ENCODE peak calls at places on chromosomes 1 and 21, in eight cellular contexts. M is right cardiac atrium, U is body of pancreas, Q is kidney, I is heart left ventricle, L is psoas muscle, H is small intestine, E is esophagus squamous epithelium. S is an unnamed sample.
A peak's percentile ranks its signal among the peaks of the same experiment; 100 is the strongest.

GRCh38 chr1:58932820-58933598 is 149.2 kb upstream of the JUN start:
- DNase-seq in U (peak; percentile 75), H (peak; percentile 98), I (no peak), L (no peak), E (no peak), M (no peak), Q (peak; percentile 93), S (no peak)

GRCh38 chr1:114315601-114316000 is 161.9 kb upstream of the SYT6 start:
- DNase-seq in E (no peak), Q (no peak), L (no peak), M (no peak), U (no peak), I (no peak), H (no peak), S (no peak)

GRCh38 chr1:170711682-170712081 is 47.8 kb downstream of the PRRX1 start:
- DNase-seq in M (no peak), L (no peak), U (no peak), Q (no peak), H (no peak), I (no peak), E (no peak), S (no peak)

GRCh38 chr1:111736548-111737215 is 2.5 kb downstream of the INKA2 start:
- DNase-seq in I (peak; percentile 91), L (peak; percentile 74), Q (peak; percentile 81), M (peak; percentile 91), U (no peak), E (no peak), H (no peak), S (no peak)

GRCh38 chr1:62841587-62842169 is 57.7 kb downstream of the ATG4C start:
- DNase-seq in E (no peak), U (no peak), L (no peak), Q (no peak), I (no peak), H (peak; percentile 69), M (no peak), S (no peak)

GRCh38 chr1:27102134-27102706 is 52.7 kb downstream of the SLC9A1 start:
- DNase-seq in L (no peak), U (no peak), I (peak; percentile 30), M (no peak), Q (peak; percentile 77), H (no peak), E (no peak), S (no peak)

GRCh38 chr1:64675718-64676345 is 69.0 kb upstream of the RAVER2 start:
- DNase-seq in H (peak; percentile 32), E (no peak), M (no peak), U (no peak), Q (no peak), L (no peak), I (no peak), S (no peak)

GRCh38 chr1:236659792-236660587 is 26.3 kb upstream of the ACTN2 start:
- DNase-seq in H (no peak), L (no peak), M (no peak), U (no peak), Q (no peak), E (no peak), I (no peak), S (no peak)

GRCh38 chr1:246198141-246198820 is 308.8 kb downstream of the SMYD3 start:
- DNase-seq in L (no peak), H (no peak), Q (no peak), E (no peak), M (no peak), I (no peak), U (no peak), S (no peak)

GRCh38 chr1:50719126-50719525 is 240.9 kb downstream of the FAF1 start:
- DNase-seq in L (no peak), H (no peak), E (no peak), Q (no peak), M (no peak), I (no peak), U (no peak), S (no peak)

GRCh38 chr1:41662656-41663437 is 178.4 kb upstream of the EDN2 start:
- DNase-seq in U (peak; percentile 36), I (peak; percentile 77), E (no peak), Q (peak; percentile 90), M (peak; percentile 79), L (peak; percentile 78), H (no peak), S (peak; percentile 52)

GRCh38 chr1:6348511-6349191 is 44.9 kb downstream of the ACOT7 start:
- DNase-seq in E (no peak), U (no peak), L (peak; percentile 60), M (no peak), Q (no peak), I (peak; percentile 60), H (peak; percentile 48), S (peak; percentile 36)

GRCh38 chr1:193846411-193846810 is 660.0 kb upstream of the B3GALT2 start:
- DNase-seq in H (no peak), L (no peak), Q (no peak), M (no peak), E (no peak), U (no peak), I (no peak), S (no peak)
- H3K9me3 ChIP-seq in H (no peaks in the 10 kb centered on the region), L (no peaks in the 10 kb centered on the region), Q (no peaks in the 10 kb centered on the region), M (no peaks in the 10 kb centered on the region), E (no peaks in the 10 kb centered on the region), U (no peaks in the 10 kb centered on the region), I (no peaks in the 10 kb centered on the region), S (no peaks in the 10 kb centered on the region)

GRCh38 chr21:28602581-28602980 is 390.1 kb downstream of the LTN1 start:
- DNase-seq in E (no peak), H (no peak), L (no peak), M (no peak), Q (no peak), U (no peak), I (no peak), S (no peak)

GRCh38 chr21:28601708-28602107 is 391.0 kb downstream of the LTN1 start:
- DNase-seq in L (no peak), H (no peak), I (no peak), Q (no peak), E (no peak), M (no peak), U (no peak), S (no peak)

GRCh38 chr21:28592205-28592845 is 400.4 kb downstream of the LTN1 start:
- DNase-seq in M (no peak), H (no peak), Q (no peak), E (no peak), U (no peak), I (no peak), L (no peak), S (no peak)

DNA sequence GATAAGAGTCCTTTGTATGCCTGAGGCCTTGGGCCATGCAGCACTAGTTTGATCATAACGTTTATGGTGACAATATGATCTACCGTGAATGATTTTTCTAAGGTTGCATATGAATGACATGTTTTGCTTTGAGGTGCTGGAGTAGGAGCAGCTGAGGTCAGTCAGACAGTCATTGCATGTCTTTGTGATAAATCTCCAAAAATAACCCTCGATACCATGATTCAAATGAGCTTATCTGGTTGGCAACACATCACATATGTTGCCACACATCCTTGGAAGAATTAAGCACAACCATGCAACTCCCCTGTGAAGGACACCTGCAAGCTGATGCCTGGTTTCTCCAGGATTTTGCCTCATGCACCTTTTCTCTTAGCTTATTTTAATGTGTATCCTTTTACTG is 394.5 kb downstream of the LTN1 start:
- DNase-seq in H (no peak), E (no peak), U (no peak), L (no peak), I (no peak), Q (no peak), M (no peak), S (no peak)
- H3K9me3 ChIP-seq in H (no peaks in the 10 kb centered on the region), E (peaks cover 10% of the 10 kb centered on the region), U (no peaks in the 10 kb centered on the region), L (peaks cover 6% of the 10 kb centered on the region), I (peaks cover 7% of the 10 kb centered on the region), Q (no peaks in the 10 kb centered on the region), M (no peaks in the 10 kb centered on the region), S (no peaks in the 10 kb centered on the region)

DNA sequence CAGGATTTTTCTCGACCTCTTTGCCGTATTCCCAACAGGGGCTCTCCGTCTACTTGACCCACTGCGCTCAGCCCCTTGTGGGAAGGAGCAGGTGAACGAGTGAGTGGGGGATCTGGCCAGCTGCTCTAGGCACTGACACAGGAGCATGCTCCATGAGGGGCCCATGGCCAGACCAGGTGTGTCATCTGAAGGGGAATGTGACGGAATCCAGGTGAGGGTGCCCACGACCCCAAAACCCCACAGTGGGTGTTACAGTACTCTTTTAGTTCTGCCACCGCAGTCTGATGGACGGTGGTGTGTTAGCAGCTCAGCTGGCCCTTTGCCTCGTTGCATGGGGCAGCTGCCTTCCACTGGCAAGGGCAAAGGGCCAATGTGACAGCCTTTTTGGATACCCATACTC is 601.4 kb upstream of the NCAM2 start:
- DNase-seq in Q (peak; percentile 37), L (no peak), M (no peak), I (no peak), E (no peak), H (no peak), U (no peak), S (no peak)
- H3K9me3 ChIP-seq in Q (no peaks in the 10 kb centered on the region), L (no peaks in the 10 kb centered on the region), M (no peaks in the 10 kb centered on the region), I (no peaks in the 10 kb centered on the region), E (no peaks in the 10 kb centered on the region), H (peaks cover 2% of the 10 kb centered on the region), U (no peaks in the 10 kb centered on the region), S (no peaks in the 10 kb centered on the region)

DNA sequence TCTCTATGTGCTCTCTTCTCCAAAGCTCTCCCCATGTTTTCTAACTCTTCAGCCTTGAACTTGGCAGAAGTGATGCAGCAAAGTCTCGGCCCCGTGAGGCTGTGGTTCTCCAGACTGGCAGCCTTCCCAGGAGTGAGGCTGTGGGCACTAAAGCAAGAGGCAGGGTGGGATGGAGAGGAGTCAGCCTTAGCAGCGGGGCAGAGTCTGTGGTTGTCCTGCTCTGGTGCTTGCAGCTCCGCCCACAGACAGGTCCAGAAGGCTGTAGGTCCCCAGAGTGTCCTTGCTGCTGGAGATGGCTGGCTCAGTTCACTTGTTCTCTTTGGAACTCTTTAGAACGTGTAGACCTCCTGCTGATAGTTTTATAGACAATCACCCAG is 142.6 kb downstream of the AJAP1 start:
- DNase-seq in Q (no peak), E (no peak), I (no peak), M (no peak), H (no peak), U (no peak), L (no peak), S (no peak)
- H3K9me3 ChIP-seq in Q (no peaks in the 10 kb centered on the region), E (peaks cover 17% of the 10 kb centered on the region), I (no peaks in the 10 kb centered on the region), M (no peaks in the 10 kb centered on the region), H (no peaks in the 10 kb centered on the region), U (no peaks in the 10 kb centered on the region), L (no peaks in the 10 kb centered on the region), S (no peaks in the 10 kb centered on the region)

GRCh38 chr1:163614346-163614745 is 292.6 kb downstream of the NUF2 start:
- DNase-seq in H (no peak), E (no peak), L (no peak), U (no peak), Q (no peak), I (no peak), M (no peak), S (no peak)
- H3K9me3 ChIP-seq in H (no peaks in the 10 kb centered on the region), E (no peaks in the 10 kb centered on the region), L (no peaks in the 10 kb centered on the region), U (no peaks in the 10 kb centered on the region), Q (no peaks in the 10 kb centered on the region), I (no peaks in the 10 kb centered on the region), M (no peaks in the 10 kb centered on the region), S (no peaks in the 10 kb centered on the region)

DNA sequence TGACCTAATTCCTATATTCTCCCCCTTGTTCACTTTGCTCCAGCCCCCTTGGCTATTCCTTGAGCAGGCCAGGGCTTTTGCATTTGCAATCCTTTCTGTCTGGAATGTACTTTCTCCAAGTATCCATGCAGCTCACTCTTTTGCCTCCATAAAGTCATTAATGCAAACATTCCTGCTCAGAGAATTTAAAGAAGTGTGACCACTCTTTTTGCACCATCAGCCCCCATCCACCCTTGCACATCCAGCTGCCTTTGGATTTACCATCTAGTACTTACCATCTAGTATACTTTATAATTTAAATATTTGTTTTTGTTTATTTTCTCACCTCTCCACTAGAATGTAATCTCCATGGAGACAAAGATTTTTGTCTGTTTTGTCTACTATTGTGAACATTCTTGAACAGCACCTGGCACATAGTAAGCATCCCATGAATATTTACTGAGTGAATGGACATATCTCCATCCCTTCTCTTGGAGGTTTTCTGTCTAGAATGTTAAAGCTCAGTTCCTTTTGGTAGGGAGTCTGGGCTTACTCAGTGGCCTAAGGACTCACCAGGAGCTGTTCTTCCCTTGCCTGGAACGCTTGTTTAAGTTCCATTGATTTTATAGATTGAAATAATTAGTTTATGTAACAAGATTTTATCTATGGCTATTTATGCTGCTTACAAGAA is 22.6 kb downstream of the SLAMF6 start:
- DNase-seq in Q (no peak), M (no peak), E (no peak), U (no peak), H (no peak), I (no peak), L (no peak), S (no peak)
- H3K9me3 ChIP-seq in Q (no peaks in the 10 kb centered on the region), M (no peaks in the 10 kb centered on the region), E (peaks cover 12% of the 10 kb centered on the region), U (no peaks in the 10 kb centered on the region), H (no peaks in the 10 kb centered on the region), I (no peaks in the 10 kb centered on the region), L (peaks cover 5% of the 10 kb centered on the region), S (peaks cover 4% of the 10 kb centered on the region)